ENCODE peak calls at places on chromosomes 7 and 10, in six cellular contexts. D is RWPE1, U is GM13977, Q is PC-9, K is heart left ventricle, A is sigmoid colon. M is an unnamed sample.

GRCh38 chr7:79317728-79318127 is 135.7 kb downstream of the MAGI2 start:
- DNase-seq in K (no peak), U (no peak), Q (peak), D (peak), A (no peak), M (no peak)

GRCh38 chr7:46544396-46545008 is 623.4 kb upstream of the IGFBP3 start:
- DNase-seq in U (no peak), Q (peak), K (no peak), D (peak), A (no peak), M (no peak)

GRCh38 chr10:15461353-15462108 is 90.4 kb upstream of the FAM171A1 start:
- DNase-seq in D (no peak), A (no peak), Q (no peak), U (peak), K (no peak), M (peak)

GRCh38 chr7:138000081-138000701 is 1.7 kb downstream of the CREB3L2 start:
- DNase-seq in K (peak), D (no peak), U (no peak), Q (peak), A (peak), M (no peak)

GRCh38 chr7:115340828-115341227 is 418.9 kb downstream of the MDFIC start:
- DNase-seq in Q (no peak), D (peak), A (no peak), U (no peak), K (no peak), M (no peak)

GRCh38 chr7:140059288-140060242 is 3.2 kb downstream of the PARP12 start:
- DNase-seq in A (no peak), Q (peak), U (no peak), K (peak), D (peak), M (no peak)

GRCh38 chr10:31908157-31908556 is 20.5 kb downstream of the ARHGAP12 start:
- DNase-seq in A (no peak), K (no peak), D (no peak), U (no peak), Q (no peak), M (no peak)

GRCh38 chr7:70432567-70433001 is 699.4 kb upstream of the GALNT17 start:
- DNase-seq in U (no peak), D (no peak), K (no peak), A (peak), Q (no peak), M (no peak)

GRCh38 chr10:25226775-25227682 is 52.2 kb downstream of the GPR158 start:
- DNase-seq in D (peak), A (no peak), U (peak), K (peak), Q (no peak), M (peak)

GRCh38 chr10:88386878-88387773 is 196.0 kb downstream of the RNLS start:
- DNase-seq in D (peak), A (peak), K (peak), Q (no peak), U (peak), M (peak)

GRCh38 chr10:48981310-48981907 is 41.8 kb upstream of the LRRC18 start:
- DNase-seq in D (peak), Q (no peak), K (peak), A (no peak), U (peak), M (peak)

GRCh38 chr7:132318338-132319318 is 257.6 kb downstream of the PLXNA4 start:
- DNase-seq in A (peak), D (peak), U (peak), K (peak), Q (peak), M (peak)

DNA sequence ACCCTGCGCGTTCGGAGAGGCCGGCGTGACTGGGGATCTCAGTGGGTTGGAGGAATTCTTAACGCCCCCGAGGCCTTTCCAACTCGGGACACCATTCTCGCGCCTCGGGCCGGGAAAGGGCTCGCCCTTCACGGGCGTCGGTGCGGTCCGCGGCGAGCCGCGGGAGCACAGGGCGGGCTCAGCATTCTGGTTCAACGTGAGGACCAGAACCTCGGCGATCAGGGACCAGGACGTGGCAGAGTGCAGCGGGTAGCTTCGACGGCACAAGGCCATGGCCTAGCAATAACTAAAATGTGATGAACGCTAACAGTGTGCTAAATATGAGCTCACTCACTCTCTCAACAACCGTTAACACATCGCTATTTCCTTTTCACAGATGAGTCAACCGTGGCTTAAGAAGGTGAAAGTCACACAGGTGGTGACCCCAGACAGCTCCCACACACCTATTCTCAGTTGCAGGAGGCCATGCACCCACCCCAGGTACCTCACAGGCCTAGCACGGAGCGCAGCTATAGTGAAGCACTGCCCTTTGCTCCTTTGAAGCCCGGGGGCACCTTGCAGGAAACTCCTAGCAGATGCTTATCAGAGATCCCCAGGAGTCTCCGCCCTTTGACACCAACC is 4.5 kb upstream of the EMX2 start:
- DNase-seq in Q (no peak), U (peak), K (no peak), D (no peak), A (no peak), M (peak)
- TF ChIP-seq CTCF in Q (no peak), U (no peak), K (no peak), D (peak), A (no peak), M (no peak)

DNA sequence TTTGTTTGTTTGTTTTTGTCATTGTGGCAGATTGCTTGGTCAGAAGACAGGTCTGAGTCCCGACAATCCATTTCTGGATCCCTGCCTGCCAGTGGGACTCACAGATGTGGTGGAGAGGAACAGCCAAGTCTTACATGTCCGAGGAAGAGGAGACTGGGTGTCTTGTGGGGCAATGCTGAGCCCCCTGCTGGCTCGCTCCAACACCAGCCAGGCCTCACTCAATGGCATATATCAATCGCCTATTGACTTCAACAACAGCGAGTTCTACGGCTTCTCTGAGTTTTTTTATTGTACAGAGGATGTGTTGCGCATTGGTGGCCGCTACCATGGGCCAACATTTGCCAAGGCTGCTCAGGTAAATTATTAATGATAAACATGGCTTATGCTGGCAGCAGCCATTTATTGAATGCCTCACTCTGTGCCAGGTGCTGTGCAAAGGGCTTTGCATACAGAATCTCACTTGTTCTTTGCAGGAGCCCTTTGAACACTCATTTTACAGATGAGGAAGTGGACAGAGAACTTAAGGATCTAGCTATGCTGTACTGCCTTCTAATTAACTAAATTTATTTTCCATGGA is 33.3 kb downstream of the COX15 start:
- DNase-seq in K (no peak), Q (no peak), D (no peak), U (no peak), A (no peak), M (no peak)
- TF ChIP-seq CTCF in K (no peak), Q (no peak), D (no peak), U (no peak), A (no peak), M (no peak)

GRCh38 chr10:93745411-93746065 is 12.2 kb upstream of the LGI1 start:
- DNase-seq in Q (no peak), K (no peak), U (no peak), A (no peak), D (no peak), M (no peak)
- TF ChIP-seq CTCF in Q (peak), K (no peak), U (peak), A (no peak), D (no peak), M (no peak)

GRCh38 chr7:117666019-117666418 is 186.2 kb downstream of the CFTR start:
- DNase-seq in U (no peak), Q (peak), D (no peak), K (no peak), A (no peak), M (no peak)
- TF ChIP-seq CTCF in U (no peak), Q (no peak), D (no peak), K (no peak), A (no peak), M (no peak)

GRCh38 chr7:148626828-148627227 is 36.3 kb downstream of the C7orf33 start:
- DNase-seq in A (no peak), D (no peak), K (no peak), Q (no peak), U (no peak), M (no peak)
- TF ChIP-seq CTCF in A (no peak), D (no peak), K (no peak), Q (no peak), U (no peak), M (no peak)

GRCh38 chr7:83155407-83155806 is 7.3 kb downstream of the PCLO start:
- DNase-seq in K (no peak), Q (no peak), U (no peak), D (no peak), A (no peak), M (no peak)
- TF ChIP-seq CTCF in K (no peak), Q (no peak), U (no peak), D (no peak), A (no peak), M (no peak)

DNA sequence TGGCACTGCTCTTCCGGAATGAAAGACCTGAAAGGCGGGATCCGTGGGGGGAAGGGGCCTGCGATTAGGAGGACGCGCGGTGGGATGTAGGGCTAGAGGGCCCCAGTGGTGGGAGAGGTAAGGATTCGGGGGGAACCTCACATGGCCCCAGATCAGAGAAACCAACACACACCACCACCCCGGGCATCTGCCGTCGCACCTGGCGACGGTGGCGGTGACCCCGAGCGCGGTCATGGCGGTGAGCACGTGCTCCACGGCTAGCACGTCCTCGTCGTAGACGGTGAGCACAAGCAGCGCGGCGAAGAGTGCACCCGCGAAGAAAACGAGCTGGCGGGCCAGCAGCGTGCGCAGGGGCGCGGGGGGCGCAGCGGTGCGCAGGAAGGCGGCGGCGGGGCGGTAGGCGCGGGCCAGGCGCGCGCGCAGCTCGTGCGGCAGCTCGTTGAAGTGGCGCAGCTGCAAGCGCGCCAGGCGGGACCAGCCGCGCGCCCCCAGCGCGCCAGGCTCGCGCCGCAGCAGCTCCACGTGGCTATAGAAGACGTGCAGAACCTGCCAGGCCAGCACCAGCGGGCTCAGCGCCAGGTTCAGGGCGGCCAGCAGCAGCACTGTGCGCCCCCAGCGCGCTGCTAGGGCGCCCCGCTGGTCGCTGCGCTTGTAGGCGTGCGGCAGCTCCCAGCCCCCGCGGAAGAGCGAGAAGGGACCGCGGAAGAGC is 5.7 kb downstream of the ATG9B start:
- DNase-seq in K (no peak), Q (no peak), A (no peak), U (no peak), D (no peak), M (no peak)
- TF ChIP-seq CTCF in K (no peak), Q (no peak), A (no peak), U (no peak), D (peak), M (no peak)

GRCh38 chr10:13080643-13081042 is 19.3 kb upstream of the OPTN start:
- DNase-seq in K (no peak), A (no peak), Q (no peak), D (no peak), U (no peak), M (no peak)
- TF ChIP-seq CTCF in K (no peak), A (no peak), Q (no peak), D (no peak), U (no peak), M (no peak)

GRCh38 chr7:19575909-19576557 is 132.8 kb downstream of the POLR1F start:
- DNase-seq in A (no peak), Q (no peak), D (no peak), K (no peak), U (no peak), M (no peak)
- TF ChIP-seq CTCF in A (no peak), Q (no peak), D (no peak), K (no peak), U (no peak), M (no peak)